ENCODE peak calls at places on chromosomes 12 and 14, in four cellular contexts. X is dorsolateral prefrontal cortex, U is upper lobe of right lung, V is mesendoderm. K is an unnamed sample.

GRCh38 chr14:103727313-103728000 is 11.8 kb downstream of the ZFYVE21 start:
- DNase-seq in X (no peak), V (no peak), U (peak), K (no peak)

GRCh38 chr12:121536929-121537813 is 43.7 kb downstream of the KDM2B start:
- DNase-seq in V (peak), X (peak), U (peak), K (peak)

GRCh38 chr12:52796839-52797528 is 1.1 kb upstream of the KRT3 start:
- DNase-seq in X (no peak), V (no peak), U (peak), K (no peak)

GRCh38 chr14:84885061-84885460 is 644.9 kb upstream of the FLRT2 start:
- DNase-seq in U (no peak), V (no peak), X (no peak), K (no peak)

GRCh38 chr12:115227137-115227615 is 543.2 kb upstream of the TBX3 start:
- DNase-seq in U (no peak), V (peak), X (no peak), K (no peak)

GRCh38 chr14:99344051-99344450 is 72.1 kb upstream of the BCL11B start:
- DNase-seq in X (no peak), U (no peak), V (no peak), K (no peak)

GRCh38 chr14:89625988-89626806 is 209.2 kb upstream of the FOXN3 start:
- DNase-seq in U (no peak), V (peak), X (no peak), K (no peak)

GRCh38 chr12:126727218-126727601 is 1539.8 kb upstream of the TMEM132C start:
- DNase-seq in U (no peak), X (no peak), V (no peak), K (no peak)

GRCh38 chr14:81268016-81268416 is 47.3 kb upstream of the GTF2A1 start:
- DNase-seq in X (no peak), V (peak), U (no peak), K (no peak)

GRCh38 chr12:109222062-109222461 is 87.0 kb downstream of the FOXN4 start:
- DNase-seq in V (no peak), X (no peak), U (no peak), K (no peak)

GRCh38 chr14:101477648-101478047 is 83.6 kb upstream of the DIO3 start:
- DNase-seq in U (no peak), V (no peak), X (no peak), K (no peak)

GRCh38 chr14:106877527-106877926 is 1351.1 kb downstream of the TMEM121 start:
- DNase-seq in X (no peak), V (no peak), U (no peak), K (no peak)

GRCh38 chr14:26319139-26319864 is 278.5 kb downstream of the NOVA1 start:
- DNase-seq in X (no peak), V (no peak), U (no peak), K (no peak)

GRCh38 chr12:51419473-51420228 is 5.0 kb upstream of the SLC4A8 start:
- DNase-seq in V (peak), X (no peak), U (no peak), K (no peak)

GRCh38 chr14:56868660-56869059 is 58.4 kb upstream of the OTX2 start:
- DNase-seq in U (no peak), V (no peak), X (no peak), K (no peak)

GRCh38 chr12:52147983-52148540 is 43.8 kb downstream of the KRT80 start:
- DNase-seq in U (no peak), V (no peak), X (no peak), K (no peak)

GRCh38 chr12:108612788-108613282 is 15.0 kb upstream of the TMEM119 start:
- DNase-seq in V (peak), X (no peak), U (no peak), K (no peak)

GRCh38 chr14:95043314-95043713 is 114.0 kb downstream of the DICER1 start:
- DNase-seq in U (peak), X (no peak), V (no peak), K (no peak)

GRCh38 chr12:107441906-107442305 is 243.7 kb upstream of the PWP1 start:
- DNase-seq in X (no peak), V (no peak), U (no peak), K (no peak)

GRCh38 chr14:21382886-21383847 is 652 bp downstream of the SUPT16H start:
- DNase-seq in X (peak), U (peak), V (peak), K (peak)

GRCh38 chr12:88036368-88036965 is 7.3 kb upstream of the C12orf50 start:
- DNase-seq in V (no peak), X (no peak), U (no peak), K (no peak)

GRCh38 chr12:91144053-91144452 is 32.8 kb upstream of the LUM start:
- DNase-seq in X (no peak), U (no peak), V (no peak), K (no peak)

GRCh38 chr14:100988011-100988410 is 84.5 kb upstream of the RTL1 start:
- DNase-seq in V (no peak), U (no peak), X (no peak), K (no peak)

GRCh38 chr12:108484431-108484830 is 30.6 kb upstream of the FICD start:
- DNase-seq in X (no peak), V (no peak), U (no peak), K (no peak)

GRCh38 chr14:21680072-21680471 is 6.5 kb upstream of the OR4E1 start:
- DNase-seq in X (no peak), U (no peak), V (no peak), K (no peak)

GRCh38 chr12:24561882-24562760 is 386.8 kb downstream of the BCAT1 start:
- DNase-seq in X (no peak), V (peak), U (peak), K (peak)

GRCh38 chr12:131088701-131089525 is 135.2 kb downstream of the ADGRD1 start:
- DNase-seq in U (peak), X (peak), V (no peak), K (no peak)

GRCh38 chr12:124592481-124593160 is 25.2 kb upstream of the NCOR2 start:
- DNase-seq in X (no peak), V (no peak), U (no peak), K (no peak)

GRCh38 chr12:25130741-25131188 is 64.2 kb downstream of the DNAI7 start:
- DNase-seq in X (no peak), V (peak), U (no peak), K (no peak)

GRCh38 chr14:75469606-75470237 is 41.9 kb downstream of the JDP2 start:
- DNase-seq in X (no peak), V (no peak), U (peak), K (peak)

GRCh38 chr12:39923364-39923763 is 182.5 kb downstream of the SLC2A13 start:
- DNase-seq in X (no peak), U (no peak), V (no peak), K (no peak)

GRCh38 chr12:132116709-132117557 is 27.2 kb downstream of the DDX51 start:
- DNase-seq in U (peak), V (no peak), X (no peak), K (no peak)

GRCh38 chr14:96130854-96131253 is 73.8 kb upstream of the BDKRB2 start:
- DNase-seq in U (no peak), V (peak), X (no peak), K (no peak)

GRCh38 chr12:22396253-22396652 is 61.7 kb upstream of the ST8SIA1 start:
- DNase-seq in U (no peak), V (no peak), X (no peak), K (no peak)

GRCh38 chr12:106873983-106874382 is 81.7 kb upstream of the TMEM263 start:
- DNase-seq in U (no peak), X (no peak), V (no peak), K (no peak)

GRCh38 chr12:132205271-132206092 is 61.2 kb downstream of the NOC4L start:
- DNase-seq in U (no peak), V (no peak), X (no peak), K (no peak)

GRCh38 chr12:120252071-120252906 is 13.2 kb downstream of the PXN start:
- DNase-seq in U (no peak), X (no peak), V (no peak), K (no peak)
- H3K27ac ChIP-seq in U (peak), X (no peak), V (no peak), K (no peak)

GRCh38 chr12:14950982-14951746 is 10.2 kb downstream of the ARHGDIB start:
- DNase-seq in U (no peak), V (peak), X (no peak), K (no peak)
- H3K27ac ChIP-seq in U (peak), V (no peak), X (no peak), K (no peak)

GRCh38 chr14:64298773-64299172 is 4.6 kb upstream of the ESR2 start:
- DNase-seq in V (no peak), X (no peak), U (no peak), K (no peak)
- H3K27ac ChIP-seq in V (no peak), X (no peak), U (no peak), K (no peak)

GRCh38 chr12:89180496-89180895 is 171.8 kb downstream of the DUSP6 start:
- DNase-seq in X (no peak), V (no peak), U (no peak), K (no peak)

GRCh38 chr12:89181271-89181920 is 170.9 kb downstream of the DUSP6 start:
- DNase-seq in X (no peak), U (no peak), V (no peak), K (no peak)

GRCh38 chr12:89179245-89179644 is 173.1 kb downstream of the DUSP6 start:
- DNase-seq in V (no peak), U (no peak), X (no peak), K (no peak)

GRCh38 chr12:89177802-89178201 is 174.5 kb downstream of the DUSP6 start:
- DNase-seq in U (no peak), X (no peak), V (no peak), K (no peak)

DNA sequence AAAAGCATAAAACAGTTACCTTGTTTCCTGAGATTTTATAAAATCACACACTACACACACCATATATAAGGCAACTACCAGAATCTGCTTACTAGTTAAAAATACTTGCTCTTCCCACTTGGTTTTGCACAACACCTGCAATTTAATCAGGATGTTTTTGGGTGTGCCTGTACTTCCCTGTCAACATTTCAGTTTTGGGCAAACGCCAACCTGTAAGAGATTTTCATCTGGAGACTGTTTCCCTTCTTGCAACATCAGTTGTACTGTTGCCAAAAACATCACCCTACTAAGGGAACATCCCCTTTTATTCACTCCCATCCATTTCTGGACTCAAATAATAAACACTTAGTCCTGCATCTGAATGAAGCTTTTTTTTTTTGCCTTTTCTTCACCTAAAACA is 172.3 kb downstream of the DUSP6 start:
- DNase-seq in X (no peak), V (no peak), U (no peak), K (no peak)
- H3K27ac ChIP-seq in X (no peak), V (no peak), U (no peak), K (no peak)

DNA sequence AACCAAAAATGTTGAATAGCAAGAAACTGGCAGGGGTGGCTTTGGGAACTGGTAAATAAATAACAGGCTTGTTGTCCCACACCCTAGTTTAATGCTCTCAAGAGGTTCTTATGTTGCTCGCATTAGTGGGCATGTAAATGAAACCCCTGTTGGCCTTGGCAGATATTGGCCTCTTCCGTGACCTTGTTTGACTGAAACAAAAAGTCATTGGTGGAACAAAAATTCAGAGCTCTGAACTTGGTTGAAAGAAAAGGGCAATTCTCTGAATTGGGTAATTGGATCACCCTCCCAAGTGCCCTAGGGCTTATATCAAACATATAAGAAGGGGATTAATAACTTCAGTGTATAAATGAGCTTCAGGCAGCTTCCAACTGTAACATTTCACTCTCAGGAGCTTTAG is 426.2 kb downstream of the ZFP36L1 start:
- DNase-seq in U (no peak), V (no peak), X (no peak), K (no peak)
- H3K27ac ChIP-seq in U (no peak), V (no peak), X (peak), K (no peak)

DNA sequence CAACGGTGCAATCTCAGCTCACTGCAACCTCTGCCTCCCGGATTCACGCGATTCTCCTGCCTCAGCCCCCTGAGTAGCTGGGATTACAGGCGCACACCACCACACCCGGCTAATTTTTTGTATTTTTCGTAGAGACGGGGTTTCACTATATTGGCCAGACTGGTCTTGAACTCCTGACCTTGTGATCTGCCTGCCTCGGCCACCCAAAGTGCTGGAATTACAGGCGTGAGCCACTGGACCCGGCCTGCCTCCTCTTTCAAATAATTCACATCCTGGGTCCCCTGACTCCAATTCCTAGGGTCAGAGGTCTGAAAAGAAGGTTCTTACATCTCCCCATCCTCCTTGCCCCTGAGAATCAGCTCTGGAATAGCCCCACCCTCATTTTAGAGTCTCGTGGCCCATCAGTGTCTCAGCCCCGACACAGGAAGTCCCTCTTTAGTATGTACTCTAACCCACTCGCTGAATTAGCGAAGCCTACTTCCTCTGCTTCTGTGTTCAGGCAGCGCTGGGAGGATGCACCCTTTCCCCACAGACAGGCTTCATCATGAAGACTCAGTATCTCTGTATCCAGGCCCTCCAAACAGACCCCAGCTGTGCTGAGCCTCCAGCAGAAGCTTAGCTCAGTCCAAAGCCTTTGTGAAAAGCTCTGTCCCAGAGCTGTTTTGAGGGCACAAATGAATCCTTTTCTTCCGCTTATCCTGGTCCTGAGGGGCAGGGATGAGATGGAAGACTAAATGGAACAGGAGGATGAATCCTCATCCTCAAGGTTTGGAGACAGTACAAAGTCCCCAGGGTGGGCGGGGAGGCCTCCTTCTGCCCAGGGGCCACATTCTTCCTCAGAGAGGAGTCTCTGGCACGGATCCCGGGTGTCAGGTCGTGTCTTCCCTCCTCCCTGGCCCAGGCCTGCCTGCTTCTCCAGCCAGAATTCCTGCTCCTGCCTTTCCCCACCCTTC is 3.5 kb downstream of the LPAR5 start:
- DNase-seq in X (no peak), U (no peak), V (no peak), K (no peak)
- H3K27ac ChIP-seq in X (peak), U (peak), V (no peak), K (peak)

DNA sequence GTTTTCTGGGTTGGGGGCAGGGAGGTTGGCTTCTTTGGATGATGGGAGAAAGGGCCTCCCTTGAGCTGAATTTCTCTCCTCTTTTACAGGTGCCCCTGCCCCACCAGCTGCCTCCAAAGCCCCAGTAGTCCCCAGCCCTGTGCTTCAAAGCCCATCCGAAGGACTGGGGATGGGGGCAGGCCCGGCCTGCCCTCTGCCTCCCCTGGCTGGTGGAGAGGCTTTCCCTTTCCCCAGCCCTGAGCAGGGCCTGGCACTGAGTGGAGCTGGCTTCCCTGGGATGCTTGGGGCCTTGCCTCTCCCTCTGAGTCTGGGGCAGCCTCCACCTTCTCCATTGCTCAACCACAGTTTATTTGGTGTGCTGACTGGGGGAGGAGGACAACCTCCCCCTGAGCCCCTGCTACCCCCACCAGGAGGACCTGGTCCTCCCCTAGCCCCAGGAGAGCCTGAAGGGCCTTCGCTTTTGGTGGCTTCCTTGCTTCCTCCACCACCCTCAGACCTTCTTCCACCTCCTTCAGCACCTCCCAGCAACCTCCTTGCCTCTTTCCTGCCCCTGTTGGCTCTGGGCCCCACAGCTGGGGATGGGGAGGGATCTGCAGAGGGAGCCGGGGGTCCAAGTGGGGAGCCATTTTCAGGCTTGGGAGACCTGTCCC is 4.0 kb downstream of the MBD6 start:
- DNase-seq in V (no peak), X (no peak), U (no peak), K (no peak)
- H3K27ac ChIP-seq in V (no peak), X (no peak), U (no peak), K (no peak)

GRCh38 chr12:119259483-119259882 is 75.0 kb upstream of the CCDC60 start:
- DNase-seq in X (no peak), U (no peak), V (no peak), K (no peak)
- H3K27ac ChIP-seq in X (no peak), U (no peak), V (no peak), K (no peak)

GRCh38 chr12:15278816-15279658 is 43.3 kb upstream of the PTPRO start:
- DNase-seq in X (no peak), V (no peak), U (peak), K (peak)
- H3K27ac ChIP-seq in X (no peak), V (no peak), U (peak), K (no peak)

GRCh38 chr12:94954029-94954685 is 49.3 kb downstream of the NDUFA12 start:
- DNase-seq in U (no peak), X (no peak), V (no peak), K (no peak)
- H3K27ac ChIP-seq in U (no peak), X (no peak), V (no peak), K (no peak)